ENCODE peak calls at places on chromosomes 1 and 21, in seven cellular contexts. W is left lung, X is pancreas, I is A549, Z is suprapubic skin, K is OCI-LY7, P is A673. R is an unnamed sample.

GRCh38 chr1:3660704-3661103 is 8.4 kb downstream of the TP73 start:
- DNase-seq in W (no peak), X (no peak), I (no peak), Z (no peak), K (no peak), P (no peak), R (no peak)

GRCh38 chr1:113517983-113518382 is 127.7 kb downstream of the MAGI3 start:
- DNase-seq in W (no peak), X (no peak), I (no peak), Z (no peak), K (no peak), P (no peak), R (no peak)

GRCh38 chr1:5856246-5856815 is 135.9 kb downstream of the NPHP4 start:
- DNase-seq in W (no peak), X (peak; percentile 18), I (no peak), Z (no peak), K (no peak), P (no peak), R (no peak)

GRCh38 chr1:219539645-219540254 is 73.2 kb downstream of the ZC3H11B start:
- DNase-seq in W (no peak), X (no peak), I (no peak), Z (no peak), K (no peak), P (no peak), R (no peak)

GRCh38 chr1:2589331-2590232 is 3.0 kb downstream of the PRXL2B start:
- DNase-seq in W (no peak), X (peak; percentile 79), I (no peak), Z (peak; percentile 55), K (no peak), P (no peak), R (no peak)

GRCh38 chr21:46158666-46159300 is 3.4 kb upstream of the FTCD start:
- DNase-seq in W (no peak), X (no peak), I (no peak), Z (peak; percentile 33), K (no peak), P (no peak), R (no peak)

GRCh38 chr1:234841710-234842231 is 231.8 kb upstream of the IRF2BP2 start:
- DNase-seq in W (peak; percentile 79), X (no peak), I (no peak), Z (no peak), K (peak; percentile 54), P (no peak), R (peak; percentile 36)

GRCh38 chr21:34812510-34813265 is 143.9 kb downstream of the CLIC6 start:
- DNase-seq in W (no peak), X (no peak), I (peak; percentile 74), Z (no peak), K (no peak), P (no peak), R (no peak)

GRCh38 chr1:226702318-226702956 is 36.6 kb downstream of the ITPKB start:
- DNase-seq in W (no peak), X (no peak), I (no peak), Z (no peak), K (no peak), P (peak; percentile 61), R (no peak)

GRCh38 chr21:46165099-46165498 is 9.7 kb upstream of the FTCD start:
- DNase-seq in W (no peak), X (no peak), I (no peak), Z (no peak), K (no peak), P (no peak), R (no peak)

GRCh38 chr1:241749924-241750695 is 97.9 kb upstream of the EXO1 start:
- DNase-seq in W (no peak), X (no peak), I (no peak), Z (no peak), K (no peak), P (no peak), R (no peak)

GRCh38 chr1:92577251-92577895 is 90.6 kb upstream of the GFI1 start:
- DNase-seq in W (no peak), X (no peak), I (no peak), Z (no peak), K (no peak), P (no peak), R (no peak)

GRCh38 chr1:114224196-114224907 is 70.7 kb upstream of the SYT6 start:
- DNase-seq in W (no peak), X (no peak), I (no peak), Z (no peak), K (no peak), P (no peak), R (no peak)

GRCh38 chr1:231613419-231614349 is 12.9 kb upstream of the DISC1 start:
- DNase-seq in W (peak; percentile 36), X (no peak), I (no peak), Z (no peak), K (no peak), P (no peak), R (no peak)

GRCh38 chr1:16167331-16168143 is 11.7 kb upstream of the EPHA2 start:
- DNase-seq in W (no peak), X (no peak), I (peak; percentile 74), Z (no peak), K (peak; percentile 73), P (peak; percentile 85), R (no peak)

GRCh38 chr1:173862769-173863223 is 5.0 kb downstream of the GAS5 start:
- DNase-seq in W (no peak), X (no peak), I (no peak), Z (no peak), K (peak; percentile 22), P (no peak), R (no peak)

GRCh38 chr1:47881505-47882442 is 115.4 kb downstream of the TRABD2B start:
- DNase-seq in W (no peak), X (peak; percentile 70), I (no peak), Z (no peak), K (no peak), P (no peak), R (no peak)

GRCh38 chr1:84265867-84266266 is 35.6 kb upstream of the SAMD13 start:
- DNase-seq in W (no peak), X (no peak), I (no peak), Z (no peak), K (no peak), P (no peak), R (no peak)

GRCh38 chr1:18246543-18246942 is 138.9 kb downstream of the IGSF21 start:
- DNase-seq in W (no peak), X (no peak), I (peak; percentile 6), Z (no peak), K (no peak), P (no peak), R (no peak)

GRCh38 chr1:171434717-171435346 is 50.5 kb upstream of the PRRC2C start:
- DNase-seq in W (peak; percentile 44), X (no peak), I (peak; percentile 62), Z (peak; percentile 68), K (no peak), P (peak; percentile 90), R (no peak)

GRCh38 chr21:29470397-29470796 is 171.7 kb downstream of the BACH1 start:
- DNase-seq in W (no peak), X (no peak), I (no peak), Z (no peak), K (no peak), P (no peak), R (no peak)

GRCh38 chr1:205652984-205653383 is 21.2 kb upstream of the ELK4 start:
- DNase-seq in W (no peak), X (no peak), I (no peak), Z (no peak), K (no peak), P (no peak), R (no peak)

GRCh38 chr1:169288011-169288414 is 79.6 kb downstream of the NME7 start:
- DNase-seq in W (no peak), X (no peak), I (peak; percentile 41), Z (no peak), K (no peak), P (peak; percentile 77), R (no peak)

GRCh38 chr1:32701421-32701911 is 1.1 kb downstream of the SYNC start:
- DNase-seq in W (no peak), X (no peak), I (no peak), Z (no peak), K (no peak), P (no peak), R (peak; percentile 34)
- H3K4me3 ChIP-seq in W (no peak overlapping the region), X (no peak overlapping the region), I (peak overlapping the region; percentile 64), Z (peak overlapping the region; percentile 81), K (no peak overlapping the region), P (no peak overlapping the region), R (no peak overlapping the region)

DNA sequence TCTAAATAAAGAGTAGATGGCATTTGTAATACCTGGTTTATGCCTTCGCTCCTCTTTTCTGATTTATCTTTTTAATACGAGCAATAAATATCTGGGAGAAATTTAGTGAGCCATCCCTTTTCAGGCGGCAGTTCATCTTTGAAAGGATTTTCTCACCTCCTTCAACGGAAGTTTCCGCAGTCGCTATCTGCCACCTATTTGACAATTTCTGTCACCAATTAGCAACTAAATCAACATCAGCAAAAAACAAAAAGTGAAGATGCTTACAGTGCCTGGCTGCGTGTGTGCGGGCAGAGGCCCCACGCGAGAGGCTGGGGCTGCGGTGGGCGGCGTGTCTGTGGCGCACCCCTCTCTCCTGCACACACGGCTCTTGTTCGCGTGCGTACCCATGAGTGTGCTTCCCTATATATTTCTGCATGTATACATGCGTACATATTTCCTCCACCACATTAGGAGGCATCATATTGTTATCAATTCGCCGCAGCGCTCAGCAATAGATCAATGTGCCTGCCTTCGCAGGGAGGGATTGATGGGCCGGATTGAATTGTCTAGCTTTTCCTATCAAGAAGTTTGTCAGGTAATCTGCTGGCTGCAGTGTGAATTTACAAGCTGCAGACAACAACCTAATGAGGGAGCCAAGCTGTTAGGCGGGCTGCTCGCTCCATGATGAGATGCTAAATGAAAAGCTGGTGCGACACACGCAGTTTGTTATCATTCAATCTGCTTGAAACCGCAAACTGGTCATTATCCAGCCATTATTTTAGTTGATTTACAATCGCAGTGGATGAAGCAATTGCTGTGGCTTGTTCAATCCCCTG is 117.5 kb upstream of the BARHL2 start:
- DNase-seq in W (no peak), X (no peak), I (no peak), Z (no peak), K (no peak), P (peak; percentile 77), R (no peak)
- H3K27ac ChIP-seq in W (no peak overlapping the region), X (no peak overlapping the region), I (no peak overlapping the region), Z (no peak overlapping the region), K (no peak overlapping the region), P (no peak overlapping the region), R (no peak overlapping the region)

DNA sequence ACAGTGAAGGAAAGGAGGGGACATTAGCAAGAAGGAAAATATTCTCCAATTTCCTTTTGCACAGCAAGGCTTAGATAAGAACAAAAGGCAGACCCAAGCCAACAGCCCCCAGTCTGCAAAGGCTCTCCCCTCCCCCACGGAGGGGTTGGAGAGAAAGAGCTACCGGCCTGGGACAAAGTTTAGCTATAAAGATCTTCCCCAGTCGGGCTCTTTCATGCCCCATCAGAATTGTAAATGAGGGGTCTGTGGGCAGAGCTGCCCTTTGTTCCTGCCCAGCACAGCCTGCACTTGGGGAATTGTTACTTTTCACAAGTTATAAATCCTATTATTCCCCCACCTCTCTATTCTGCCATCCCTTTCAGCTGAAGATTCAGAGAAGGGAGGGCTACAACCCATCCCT is 3.6 kb downstream of the MYCL start:
- DNase-seq in W (no peak), X (no peak), I (no peak), Z (no peak), K (no peak), P (no peak), R (no peak)
- H3K4me1 ChIP-seq in W (peaks cover 40% of the 10 kb centered on the region), X (peaks cover 3% of the 10 kb centered on the region), I (peaks cover 23% of the 10 kb centered on the region), Z (peaks cover 57% of the 10 kb centered on the region), K (peaks cover 10% of the 10 kb centered on the region), P (peaks cover 8% of the 10 kb centered on the region), R (peaks cover 16% of the 10 kb centered on the region)

DNA sequence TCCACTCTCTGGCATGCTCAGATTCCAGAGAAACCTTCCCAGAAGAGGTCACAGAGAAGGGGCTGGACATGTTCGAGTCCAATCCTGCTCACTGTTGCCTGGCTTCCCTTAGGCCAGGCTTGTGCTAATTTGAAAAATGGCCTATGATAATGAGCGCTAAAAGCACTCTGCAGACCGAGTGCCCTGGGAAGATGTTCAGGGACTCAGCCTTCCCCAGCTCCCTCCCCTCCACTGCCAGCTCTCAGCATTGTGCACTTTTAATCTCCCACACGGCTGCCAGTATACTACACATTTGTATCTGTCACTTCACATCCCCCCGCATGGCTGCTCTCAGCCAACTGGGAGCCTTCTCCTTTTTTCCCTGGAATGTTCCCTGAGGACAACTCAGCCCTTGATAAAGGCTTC is 24.1 kb downstream of the FAM163A start:
- DNase-seq in W (no peak), X (no peak), I (no peak), Z (no peak), K (no peak), P (no peak), R (no peak)
- H3K4me3 ChIP-seq in W (no peak overlapping the region), X (no peak overlapping the region), I (no peak overlapping the region), Z (no peak overlapping the region), K (no peak overlapping the region), P (no peak overlapping the region), R (no peak overlapping the region)